ENCODE peak calls at places on chromosomes 11 and 22, in four cellular contexts. One of them, this sample, is unnamed.

GRCh38 chr11:132289590-132290256 is 919.3 kb downstream of the NTM start:
- DNase-seq in IMR-90: no peak
- DNase-seq in tibial nerve: no peak
- DNase-seq in lower lobe of right lung: no peak
- DNase-seq in this sample: no peak

GRCh38 chr11:36009469-36009868 is 65.6 kb downstream of the LDLRAD3 start:
- DNase-seq in tibial nerve: no peak
- DNase-seq in lower lobe of right lung: no peak
- DNase-seq in IMR-90: peak; percentile 68
- DNase-seq in this sample: no peak

GRCh38 chr11:106466441-106467190 is 389.2 kb downstream of the AASDHPPT start:
- DNase-seq in IMR-90: peak; percentile 94
- DNase-seq in lower lobe of right lung: no peak
- DNase-seq in tibial nerve: no peak
- DNase-seq in this sample: no peak

GRCh38 chr11:109892321-109892794 is 200.8 kb upstream of the ZC3H12C start:
- DNase-seq in tibial nerve: no peak
- DNase-seq in IMR-90: no peak
- DNase-seq in lower lobe of right lung: no peak
- DNase-seq in this sample: no peak

GRCh38 chr11:114191893-114192292 is 104.3 kb upstream of the NNMT start:
- DNase-seq in IMR-90: no peak
- DNase-seq in tibial nerve: no peak
- DNase-seq in lower lobe of right lung: no peak
- DNase-seq in this sample: no peak

GRCh38 chr11:94774345-94774744 is 6.2 kb downstream of the AMOTL1 start:
- DNase-seq in IMR-90: peak; percentile 48
- DNase-seq in lower lobe of right lung: no peak
- DNase-seq in tibial nerve: no peak
- DNase-seq in this sample: no peak

GRCh38 chr11:84847842-84848241 is 779.3 kb downstream of the DLG2 start:
- DNase-seq in IMR-90: no peak
- DNase-seq in tibial nerve: no peak
- DNase-seq in lower lobe of right lung: no peak
- DNase-seq in this sample: no peak

GRCh38 chr11:77730789-77731188 is 89.7 kb downstream of the RSF1 start:
- DNase-seq in tibial nerve: no peak
- DNase-seq in lower lobe of right lung: no peak
- DNase-seq in IMR-90: no peak
- DNase-seq in this sample: no peak

GRCh38 chr11:15716550-15716949 is 601.8 kb downstream of the INSC start:
- DNase-seq in lower lobe of right lung: no peak
- DNase-seq in IMR-90: peak; percentile 89
- DNase-seq in tibial nerve: no peak
- DNase-seq in this sample: no peak

GRCh38 chr11:64765291-64765803 is 5.6 kb upstream of the PYGM start:
- DNase-seq in IMR-90: no peak
- DNase-seq in tibial nerve: no peak
- DNase-seq in lower lobe of right lung: no peak
- DNase-seq in this sample: no peak

GRCh38 chr11:126062679-126063509 is at the start of gene CDON:
- DNase-seq in lower lobe of right lung: peak; percentile 92
- DNase-seq in tibial nerve: peak; percentile 84
- DNase-seq in IMR-90: peak; percentile 87
- DNase-seq in this sample: peak; percentile 83

GRCh38 chr11:126060651-126061220 is 1.9 kb downstream of the CDON start:
- DNase-seq in IMR-90: no peak
- DNase-seq in tibial nerve: no peak
- DNase-seq in lower lobe of right lung: no peak
- DNase-seq in this sample: no peak

GRCh38 chr11:126061707-126062678 is 673 bp downstream of the CDON start:
- DNase-seq in tibial nerve: no peak
- DNase-seq in IMR-90: peak; percentile 5
- DNase-seq in lower lobe of right lung: no peak
- DNase-seq in this sample: no peak

GRCh38 chr11:126058090-126058489 is 4.6 kb downstream of the CDON start:
- DNase-seq in IMR-90: no peak
- DNase-seq in lower lobe of right lung: no peak
- DNase-seq in tibial nerve: no peak
- DNase-seq in this sample: no peak

DNA sequence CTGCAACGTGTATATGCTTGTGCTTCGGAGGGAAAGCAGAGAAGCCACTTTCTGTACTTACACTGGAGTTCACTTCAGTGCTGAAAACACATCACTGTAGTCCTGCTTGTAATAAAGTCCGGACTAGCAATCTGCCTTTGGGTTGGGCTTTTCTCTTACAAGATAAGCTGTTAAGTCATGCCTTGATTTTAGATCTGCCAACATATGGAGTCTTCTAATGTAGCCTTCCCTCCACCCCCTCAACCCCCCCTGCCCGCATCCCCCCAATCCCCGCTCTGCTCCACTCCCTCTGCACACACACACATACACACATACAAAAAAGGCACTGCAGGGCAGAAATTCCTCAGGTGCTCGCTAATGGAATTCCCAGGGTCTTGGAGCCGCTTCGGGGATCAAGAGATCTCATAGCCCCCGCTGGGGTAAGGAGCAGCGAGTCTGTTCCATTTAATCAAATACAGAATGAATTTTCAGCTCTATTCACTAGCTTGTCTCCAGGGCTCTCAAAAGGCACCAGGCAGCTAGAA is 3.4 kb downstream of the CDON start:
- DNase-seq in IMR-90: no peak
- DNase-seq in tibial nerve: no peak
- DNase-seq in lower lobe of right lung: no peak
- DNase-seq in this sample: no peak
- H3K27me3 ChIP-seq in IMR-90: peaks cover 30% of the 10 kb centered on the region
- H3K27me3 ChIP-seq in tibial nerve: no peaks in the 10 kb centered on the region
- H3K27me3 ChIP-seq in lower lobe of right lung: peaks cover 14% of the 10 kb centered on the region
- H3K27me3 ChIP-seq in this sample: no peaks in the 10 kb centered on the region

DNA sequence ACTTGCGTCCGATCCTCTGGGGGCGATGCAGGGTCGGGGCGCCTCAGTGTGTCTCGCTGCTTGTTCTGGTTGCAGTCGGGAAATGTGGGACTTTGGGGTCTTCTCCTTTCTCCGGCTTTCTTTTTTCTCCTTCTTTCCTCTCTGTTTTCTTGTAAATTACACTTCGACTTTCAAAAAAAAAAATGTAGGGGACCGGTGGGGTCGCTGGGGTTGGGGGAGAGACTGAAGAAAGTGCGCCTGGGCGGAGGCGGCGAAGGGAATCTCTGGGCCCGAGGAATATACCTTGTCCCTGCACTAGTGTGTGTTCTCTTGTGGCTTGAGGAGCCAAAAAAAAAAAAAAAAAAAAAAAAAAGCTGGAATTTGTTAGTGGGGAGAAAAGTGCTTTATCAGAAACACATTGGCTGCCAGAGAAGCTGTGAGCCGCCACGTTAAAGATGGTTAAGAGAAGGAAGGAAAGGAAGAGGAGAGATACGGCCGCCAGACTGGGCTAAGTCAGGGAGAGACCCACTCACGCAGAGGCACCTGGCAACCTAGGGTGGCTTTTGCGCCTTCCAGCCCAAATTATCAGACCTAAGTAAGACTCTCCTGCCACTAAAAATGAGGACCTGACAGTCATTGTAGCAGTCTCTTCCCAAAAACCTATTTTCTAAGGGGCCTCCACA is 8.4 kb upstream of the FLI1 start:
- DNase-seq in lower lobe of right lung: no peak
- DNase-seq in tibial nerve: no peak
- DNase-seq in IMR-90: no peak
- DNase-seq in this sample: no peak
- H3K4me3 ChIP-seq in lower lobe of right lung: peak overlapping the region; percentile 31
- H3K4me3 ChIP-seq in tibial nerve: no peak overlapping the region
- H3K4me3 ChIP-seq in IMR-90: peak overlapping the region; percentile 19
- H3K4me3 ChIP-seq in this sample: peak overlapping the region; percentile 0

DNA sequence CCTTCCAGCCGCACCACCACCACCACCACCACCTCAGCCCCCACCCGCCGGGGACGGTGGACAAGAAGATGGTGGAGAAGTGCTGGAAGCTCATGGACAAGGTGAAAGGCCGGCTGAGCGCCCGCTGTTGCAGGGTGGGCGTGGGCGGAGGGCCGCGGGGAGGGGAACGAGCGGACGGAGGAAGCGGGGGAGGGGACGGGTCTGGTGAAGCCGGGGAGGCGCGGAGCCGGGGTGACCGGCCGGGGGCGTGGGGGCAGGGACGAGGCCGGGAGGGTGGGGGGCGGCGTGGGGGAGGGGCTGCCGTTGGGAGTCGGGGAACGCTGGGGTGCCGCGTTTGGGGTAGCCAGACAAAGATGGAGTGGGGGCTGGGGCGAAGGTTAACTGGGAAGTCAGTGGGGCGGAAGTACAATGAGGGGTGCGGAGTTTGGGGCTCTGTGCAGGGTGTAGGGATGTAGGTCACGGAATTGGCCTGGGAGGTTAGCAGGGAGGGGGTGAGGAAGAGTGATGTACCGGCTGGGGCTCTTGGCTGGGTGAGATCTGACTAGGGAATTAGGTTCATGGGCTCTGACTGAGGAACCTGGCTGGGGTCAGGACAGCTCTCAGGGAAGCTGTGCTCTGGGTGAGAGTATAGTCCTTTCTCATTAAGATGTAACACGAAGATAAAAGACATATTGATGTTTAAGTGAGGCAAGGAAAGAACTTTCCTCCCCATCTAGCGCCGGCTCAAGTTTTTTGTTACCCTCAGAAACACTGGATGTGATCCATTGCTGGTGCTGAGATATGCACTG is 567 bp downstream of the CBL start:
- DNase-seq in tibial nerve: no peak
- DNase-seq in lower lobe of right lung: peak; percentile 83
- DNase-seq in IMR-90: no peak
- DNase-seq in this sample: no peak
- H3K27me3 ChIP-seq in tibial nerve: no peaks in the 10 kb centered on the region
- H3K27me3 ChIP-seq in lower lobe of right lung: no peaks in the 10 kb centered on the region
- H3K27me3 ChIP-seq in IMR-90: no peaks in the 10 kb centered on the region
- H3K27me3 ChIP-seq in this sample: no peaks in the 10 kb centered on the region

GRCh38 chr22:46262449-46263207 is 515 bp downstream of the PKDREJ start:
- DNase-seq in tibial nerve: peak; percentile 48
- DNase-seq in IMR-90: peak; percentile 35
- DNase-seq in lower lobe of right lung: peak; percentile 84
- DNase-seq in this sample: no peak
- H3K4me3 ChIP-seq in tibial nerve: peak overlapping the region; percentile 13
- H3K4me3 ChIP-seq in IMR-90: no peak overlapping the region
- H3K4me3 ChIP-seq in lower lobe of right lung: peak overlapping the region; percentile 32
- H3K4me3 ChIP-seq in this sample: peak overlapping the region; percentile 32

DNA sequence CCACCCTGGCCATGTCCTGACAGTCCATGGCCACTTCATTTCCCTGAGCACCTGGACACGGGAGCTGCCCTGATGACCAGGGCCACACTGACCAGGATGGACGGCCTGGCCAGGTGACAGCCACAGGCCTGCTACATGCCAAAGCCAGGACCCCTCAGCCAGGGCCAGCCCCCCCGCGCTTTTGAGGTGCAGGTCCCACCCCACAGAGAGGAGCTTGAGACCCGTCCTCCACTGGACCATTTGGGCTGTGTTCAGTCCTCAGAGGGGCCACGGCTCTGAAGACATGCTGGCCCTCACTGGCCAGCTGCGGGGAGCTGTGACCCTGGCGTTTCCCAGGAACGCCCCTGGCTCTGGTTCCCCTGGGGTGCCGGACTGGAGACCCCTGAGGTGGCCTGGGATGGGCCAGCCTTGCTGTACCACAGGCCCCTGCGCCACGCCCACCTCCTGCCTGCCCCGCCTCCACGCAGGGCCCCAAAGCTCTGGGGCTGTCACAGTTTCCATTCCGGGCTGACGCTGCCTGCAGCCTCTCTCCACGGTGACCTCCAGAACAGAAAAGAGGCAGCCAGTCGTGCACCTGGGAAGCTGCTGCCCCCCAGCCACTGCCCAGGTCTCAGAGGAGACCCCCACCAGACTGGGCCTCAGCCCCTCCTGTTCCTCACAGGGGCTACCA is 18.2 kb downstream of the EPS8L2 start:
- DNase-seq in lower lobe of right lung: no peak
- DNase-seq in tibial nerve: no peak
- DNase-seq in IMR-90: no peak
- DNase-seq in this sample: no peak
- H3K27me3 ChIP-seq in lower lobe of right lung: peaks cover 63% of the 10 kb centered on the region
- H3K27me3 ChIP-seq in tibial nerve: peaks cover 50% of the 10 kb centered on the region
- H3K27me3 ChIP-seq in IMR-90: peaks cover 9% of the 10 kb centered on the region
- H3K27me3 ChIP-seq in this sample: no peaks in the 10 kb centered on the region

GRCh38 chr11:43576834-43577521 is 103.6 kb upstream of the HSD17B12 start:
- DNase-seq in IMR-90: peak; percentile 49
- DNase-seq in tibial nerve: no peak
- DNase-seq in lower lobe of right lung: no peak
- DNase-seq in this sample: peak; percentile 87
- H3K4me3 ChIP-seq in IMR-90: no peak overlapping the region
- H3K4me3 ChIP-seq in tibial nerve: no peak overlapping the region
- H3K4me3 ChIP-seq in lower lobe of right lung: no peak overlapping the region
- H3K4me3 ChIP-seq in this sample: no peak overlapping the region